ENCODE peak calls at places on chromosomes 13 and 19, in six cellular contexts. I is neural crest cell, Q is AG04449, N is mucosa of descending colon, T is OCI-LY7, W is AG04450. J is an unnamed sample.

GRCh38 chr19:18562086-18562485 is 4.4 kb downstream of the KXD1 start:
- DNase-seq in I (no peak), Q (no peak), N (no peak), T (no peak), W (no peak), J (no peak)

GRCh38 chr19:3798137-3798536 is 12.0 kb upstream of the MATK start:
- DNase-seq in I (no peak), Q (no peak), N (no peak), T (no peak), W (no peak), J (no peak)

GRCh38 chr13:23570931-23571330 is 719 bp downstream of the TNFRSF19 start:
- DNase-seq in I (no peak), Q (no peak), N (no peak), T (no peak), W (no peak), J (no peak)

GRCh38 chr19:55251296-55252081 is 7.3 kb downstream of the PPP6R1 start:
- DNase-seq in I (no peak), Q (no peak), N (peak; percentile 36), T (peak; percentile 52), W (no peak), J (peak; percentile 66)

GRCh38 chr13:66402071-66402470 is 828.1 kb downstream of the PCDH9 start:
- DNase-seq in I (no peak), Q (no peak), N (no peak), T (no peak), W (no peak), J (no peak)

GRCh38 chr13:105814219-105814901 is 721.1 kb downstream of the EFNB2 start:
- DNase-seq in I (no peak), Q (no peak), N (no peak), T (no peak), W (no peak), J (no peak)

GRCh38 chr19:31139871-31140505 is 209.2 kb downstream of the TSHZ3 start:
- DNase-seq in I (no peak), Q (peak; percentile 65), N (no peak), T (no peak), W (peak; percentile 45), J (no peak)

GRCh38 chr13:105670179-105671015 is 865.1 kb downstream of the EFNB2 start:
- DNase-seq in I (no peak), Q (no peak), N (no peak), T (no peak), W (no peak), J (no peak)

GRCh38 chr13:46751811-46752635 is 44.9 kb downstream of the ESD start:
- DNase-seq in I (no peak), Q (peak; percentile 19), N (no peak), T (peak; percentile 65), W (no peak), J (no peak)

GRCh38 chr13:43815204-43815603 is 28.4 kb upstream of the ENOX1 start:
- DNase-seq in I (no peak), Q (no peak), N (no peak), T (no peak), W (peak; percentile 30), J (no peak)

GRCh38 chr13:35964764-35965163 is 166.4 kb downstream of the DCLK1 start:
- DNase-seq in I (no peak), Q (no peak), N (no peak), T (no peak), W (no peak), J (no peak)

GRCh38 chr13:58946274-58946673 is 1217.5 kb downstream of the DIAPH3 start:
- DNase-seq in I (no peak), Q (no peak), N (no peak), T (no peak), W (no peak), J (no peak)

GRCh38 chr13:58977085-58977484 is 1186.6 kb downstream of the DIAPH3 start:
- DNase-seq in I (no peak), Q (no peak), N (no peak), T (no peak), W (no peak), J (no peak)

GRCh38 chr13:38262211-38262610 is 87.4 kb upstream of the UFM1 start:
- DNase-seq in I (no peak), Q (peak; percentile 7), N (no peak), T (no peak), W (no peak), J (no peak)

GRCh38 chr19:16888629-16889371 is at the start of gene F2RL3:
- DNase-seq in I (no peak), Q (no peak), N (peak; percentile 71), T (no peak), W (no peak), J (peak; percentile 82)

GRCh38 chr19:46147791-46148288 is at the start of gene IGFL2:
- DNase-seq in I (no peak), Q (no peak), N (no peak), T (no peak), W (no peak), J (no peak)

GRCh38 chr13:43865892-43866291 is 13.6 kb downstream of the CCDC122 start:
- DNase-seq in I (no peak), Q (no peak), N (no peak), T (no peak), W (peak; percentile 39), J (no peak)

GRCh38 chr19:37905936-37906867 is at the start of gene WDR87:
- DNase-seq in I (peak; percentile 79), Q (no peak), N (peak; percentile 73), T (peak; percentile 84), W (no peak), J (peak; percentile 75)

GRCh38 chr19:45016388-45017314 is 15.4 kb downstream of the RELB start:
- DNase-seq in I (peak; percentile 79), Q (peak; percentile 16), N (peak; percentile 71), T (peak; percentile 99), W (no peak), J (peak; percentile 85)

GRCh38 chr13:52348983-52349780 is 56.8 kb downstream of the THSD1 start:
- DNase-seq in I (no peak), Q (no peak), N (no peak), T (no peak), W (no peak), J (no peak)

GRCh38 chr19:18789883-18790565 is 1.1 kb downstream of the COMP start:
- DNase-seq in I (no peak), Q (no peak), N (no peak), T (no peak), W (no peak), J (peak; percentile 73)

GRCh38 chr19:38803543-38803942 is 9.2 kb downstream of the LGALS4 start:
- DNase-seq in I (no peak), Q (no peak), N (peak; percentile 28), T (no peak), W (no peak), J (no peak)

GRCh38 chr13:79591493-79591892 is 110.5 kb downstream of the NDFIP2 start:
- DNase-seq in I (no peak), Q (no peak), N (no peak), T (no peak), W (no peak), J (no peak)

GRCh38 chr19:20334760-20335159 is 167.7 kb downstream of the ZNF486 start:
- DNase-seq in I (no peak), Q (no peak), N (no peak), T (no peak), W (no peak), J (no peak)

GRCh38 chr19:20339444-20339843 is 172.4 kb downstream of the ZNF486 start:
- DNase-seq in I (no peak), Q (no peak), N (no peak), T (no peak), W (no peak), J (no peak)

GRCh38 chr19:20333508-20333907 is 166.5 kb downstream of the ZNF486 start:
- DNase-seq in I (no peak), Q (no peak), N (no peak), T (peak; percentile 31), W (no peak), J (no peak)
- TF ChIP-seq CTCF in I (no peak), Q (no peak), N (no peak), T (no peak), W (no peak), J (no peak)

DNA sequence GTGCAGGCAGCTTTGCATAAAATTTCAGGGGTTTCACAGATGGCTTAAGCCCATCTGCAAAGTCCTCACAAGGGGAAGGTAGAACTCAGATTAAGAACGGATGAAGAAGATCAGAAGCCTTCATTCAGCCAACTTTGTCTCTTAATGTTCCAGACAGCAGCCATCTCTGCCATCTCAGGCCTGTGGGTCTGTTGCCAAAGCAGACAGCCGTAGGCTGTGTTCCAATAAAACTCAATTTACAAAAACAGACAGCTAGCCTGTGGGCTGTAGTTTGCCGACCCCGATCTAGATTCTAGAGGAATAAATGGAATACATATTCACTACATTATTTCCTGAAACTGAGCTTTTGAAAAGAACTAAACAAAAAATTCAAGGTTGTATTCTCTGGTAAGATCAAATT is 3.8 kb downstream of the DCUN1D2 start:
- DNase-seq in I (no peak), Q (no peak), N (no peak), T (no peak), W (no peak), J (no peak)
- TF ChIP-seq CTCF in I (no peak), Q (no peak), N (no peak), T (no peak), W (no peak), J (no peak)

DNA sequence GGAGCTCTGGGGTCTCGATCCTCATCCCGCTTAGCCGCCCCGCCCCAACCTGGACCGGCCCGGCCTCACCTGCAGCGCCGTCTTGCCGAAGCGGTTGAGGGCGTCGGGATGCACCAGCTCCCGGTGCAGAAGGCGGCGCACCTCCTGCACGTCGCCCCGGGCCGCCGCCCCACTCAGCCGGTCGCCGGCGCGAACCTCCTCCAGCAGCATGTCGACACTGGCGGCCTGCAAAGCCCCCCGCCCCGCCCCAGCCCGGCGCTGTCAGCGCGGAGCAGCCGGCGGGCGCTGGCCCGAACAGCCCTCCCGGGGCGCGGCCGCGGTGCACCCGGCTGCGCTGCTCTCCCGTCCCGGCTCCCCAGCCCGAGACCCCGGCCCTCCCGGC is 344 bp downstream of the CDKN2D start:
- DNase-seq in I (no peak), Q (no peak), N (peak; percentile 80), T (peak; percentile 77), W (no peak), J (no peak)
- TF ChIP-seq CTCF in I (no peak), Q (peak; percentile 1), N (no peak), T (peak; percentile 16), W (no peak), J (no peak)

GRCh38 chr19:40597329-40597838 is 3.8 kb upstream of the LTBP4 start:
- DNase-seq in I (no peak), Q (no peak), N (no peak), T (no peak), W (no peak), J (no peak)

GRCh38 chr19:40592170-40592569 is 9.0 kb upstream of the LTBP4 start:
- DNase-seq in I (no peak), Q (no peak), N (no peak), T (peak; percentile 79), W (no peak), J (peak; percentile 74)

GRCh38 chr19:40596608-40597328 is 4.4 kb upstream of the LTBP4 start:
- DNase-seq in I (peak; percentile 58), Q (no peak), N (peak; percentile 61), T (no peak), W (no peak), J (peak; percentile 67)

GRCh38 chr19:40594657-40595077 is 6.5 kb upstream of the LTBP4 start:
- DNase-seq in I (no peak), Q (no peak), N (no peak), T (no peak), W (no peak), J (no peak)

DNA sequence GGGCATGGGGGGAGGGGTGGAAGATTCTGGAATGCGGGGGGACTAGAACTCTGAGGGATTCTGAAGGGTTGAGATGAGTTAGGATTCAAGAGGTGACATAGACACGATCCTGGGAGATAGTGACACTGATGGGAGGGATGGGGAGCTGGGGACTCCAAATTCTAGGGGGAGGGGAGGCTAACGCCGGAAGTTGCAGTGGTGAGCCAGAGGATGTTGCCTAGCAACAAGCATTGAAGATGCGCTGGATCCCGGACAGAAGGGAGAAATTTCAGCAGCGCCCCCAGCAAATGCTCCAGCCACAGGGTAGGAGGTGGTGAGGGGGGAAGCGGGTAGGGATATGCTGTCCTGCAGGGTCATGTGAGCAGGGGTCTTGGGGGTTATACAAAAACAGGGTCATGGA is 6.9 kb upstream of the LTBP4 start:
- DNase-seq in I (no peak), Q (no peak), N (no peak), T (peak; percentile 36), W (no peak), J (no peak)
- TF ChIP-seq CTCF in I (no peak), Q (no peak), N (no peak), T (no peak), W (no peak), J (no peak)

J was measured in GM13976.